ENCODE peak calls at places on chromosomes 7 and 10, in four cellular contexts. U is tibial artery, L is GM23338, V is brain microvascular endothelial cell. Y is an unnamed sample.

GRCh38 chr10:14487511-14487909 is 156.8 kb upstream of the FRMD4A start:
- DNase-seq in U (no peak), L (no peak), V (no peak), Y (no peak)

GRCh38 chr7:44382459-44383300 is 57.3 kb upstream of the CAMK2B start:
- DNase-seq in U (peak; percentile 63), L (no peak), V (no peak), Y (no peak)

GRCh38 chr10:96130326-96130758 is 245 bp downstream of the ZNF518A start:
- DNase-seq in U (peak; percentile 73), L (peak; percentile 95), V (peak; percentile 57), Y (no peak)

GRCh38 chr10:14456218-14456869 is 125.6 kb upstream of the FRMD4A start:
- DNase-seq in U (no peak), L (no peak), V (no peak), Y (no peak)

GRCh38 chr7:101386558-101387199 is 24.0 kb downstream of the COL26A1 start:
- DNase-seq in U (no peak), L (peak; percentile 79), V (no peak), Y (no peak)

GRCh38 chr7:128191136-128191844 is 49.8 kb upstream of the LEP start:
- DNase-seq in U (no peak), L (no peak), V (no peak), Y (no peak)

GRCh38 chr7:2638224-2638991 is 6.6 kb downstream of the TTYH3 start:
- DNase-seq in U (peak; percentile 91), L (no peak), V (peak; percentile 39), Y (no peak)

GRCh38 chr7:226281-226882 is 34.0 kb downstream of the FAM20C start:
- DNase-seq in U (no peak), L (no peak), V (peak; percentile 73), Y (no peak)

GRCh38 chr7:28955723-28956607 is 2.2 kb downstream of the TRIL start:
- DNase-seq in U (peak; percentile 72), L (peak; percentile 90), V (no peak), Y (peak; percentile 35)

GRCh38 chr7:148408307-148408706 is 182.3 kb upstream of the C7orf33 start:
- DNase-seq in U (no peak), L (no peak), V (no peak), Y (no peak)

GRCh38 chr7:105621617-105622016 is 40.3 kb upstream of the EFCAB10 start:
- DNase-seq in U (no peak), L (no peak), V (no peak), Y (no peak)

GRCh38 chr10:102299873-102300272 is 54.5 kb downstream of the GBF1 start:
- DNase-seq in U (no peak), L (no peak), V (peak; percentile 57), Y (no peak)

DNA sequence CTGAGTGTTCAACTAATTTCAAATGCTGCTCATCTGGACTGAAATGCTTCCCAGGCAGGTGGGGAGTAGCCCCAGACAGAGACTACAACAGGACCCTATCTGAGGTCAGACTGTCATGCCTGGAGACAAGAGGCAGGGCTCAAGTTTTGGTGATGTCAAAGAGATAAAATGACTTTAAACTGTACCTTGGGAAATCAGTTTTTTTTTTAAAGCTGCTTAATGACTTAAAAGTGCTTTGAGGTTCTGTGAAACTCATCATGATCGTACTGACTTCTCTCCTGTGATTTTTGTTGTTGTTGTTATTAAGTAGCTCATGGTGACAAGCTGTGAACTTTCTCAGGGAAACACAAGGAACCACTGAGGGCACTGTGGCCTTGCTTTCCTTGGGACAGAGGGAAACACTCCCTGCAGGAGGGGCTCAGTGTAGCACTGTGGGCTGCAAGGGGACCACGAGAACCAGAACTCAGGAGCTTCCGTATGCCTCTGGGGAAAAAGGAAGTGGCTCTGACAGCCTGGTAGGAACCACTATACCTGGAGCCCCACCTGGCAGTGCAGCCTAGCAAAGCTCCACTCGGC is 9.5 kb downstream of the HIPK2 start:
- DNase-seq in U (no peak), L (no peak), V (no peak), Y (no peak)
- H3K27ac ChIP-seq in U (no peak overlapping the region), L (no peak overlapping the region), V (no peak overlapping the region), Y (no peak overlapping the region)

GRCh38 chr7:6023974-6024435 is 7.2 kb upstream of the ANKRD61 start:
- DNase-seq in U (no peak), L (no peak), V (no peak), Y (no peak)

GRCh38 chr7:6027806-6028365 is 3.3 kb upstream of the ANKRD61 start:
- DNase-seq in U (peak; percentile 29), L (no peak), V (no peak), Y (no peak)

GRCh38 chr7:6028563-6028962 is 2.6 kb upstream of the ANKRD61 start:
- DNase-seq in U (no peak), L (no peak), V (no peak), Y (no peak)

GRCh38 chr7:6026917-6027316 is 4.3 kb upstream of the ANKRD61 start:
- DNase-seq in U (peak; percentile 55), L (no peak), V (no peak), Y (no peak)

DNA sequence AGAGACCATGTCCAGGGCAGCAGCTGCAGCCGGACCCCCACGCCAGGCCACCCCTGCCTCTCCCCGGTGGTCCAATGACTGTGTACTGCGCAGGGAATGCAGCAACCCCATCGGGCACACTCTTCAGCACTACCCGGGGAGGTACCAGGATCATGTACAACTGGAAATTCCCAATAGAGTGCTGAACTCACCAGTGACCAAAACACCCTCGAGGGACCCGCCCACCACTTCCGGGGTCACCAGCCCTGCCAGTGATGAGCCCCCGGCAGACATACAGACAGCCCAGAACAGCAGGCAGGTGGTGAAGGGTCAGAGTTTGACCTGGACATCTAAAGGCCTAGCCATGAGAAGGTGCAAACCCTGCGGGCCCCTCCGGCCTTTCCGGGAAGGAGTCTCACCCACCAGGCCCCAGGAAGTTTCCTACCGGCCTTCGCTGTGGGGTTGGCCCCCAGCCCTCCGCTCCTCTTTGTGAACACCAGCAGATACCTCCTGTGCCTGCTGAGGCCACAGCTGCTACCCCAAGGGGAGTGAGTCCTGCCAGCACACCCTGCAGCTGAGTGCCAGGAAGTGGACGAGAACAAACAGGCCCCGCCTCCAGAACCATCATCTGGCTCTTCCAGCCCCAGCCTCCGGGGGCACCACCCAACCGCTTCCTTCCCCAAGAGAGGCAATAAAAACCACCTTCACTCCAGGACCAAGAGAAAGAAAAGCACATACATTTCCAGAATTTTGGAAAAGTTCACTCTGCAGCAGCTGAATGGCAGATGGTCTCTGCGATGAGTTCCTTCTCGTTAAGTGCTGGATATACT is 5.0 kb upstream of the ANKRD61 start:
- DNase-seq in U (peak; percentile 72), L (peak; percentile 83), V (peak; percentile 27), Y (no peak)
- H3K27ac ChIP-seq in U (no peak overlapping the region), L (no peak overlapping the region), V (no peak overlapping the region), Y (peak overlapping the region; percentile 74)

DNA sequence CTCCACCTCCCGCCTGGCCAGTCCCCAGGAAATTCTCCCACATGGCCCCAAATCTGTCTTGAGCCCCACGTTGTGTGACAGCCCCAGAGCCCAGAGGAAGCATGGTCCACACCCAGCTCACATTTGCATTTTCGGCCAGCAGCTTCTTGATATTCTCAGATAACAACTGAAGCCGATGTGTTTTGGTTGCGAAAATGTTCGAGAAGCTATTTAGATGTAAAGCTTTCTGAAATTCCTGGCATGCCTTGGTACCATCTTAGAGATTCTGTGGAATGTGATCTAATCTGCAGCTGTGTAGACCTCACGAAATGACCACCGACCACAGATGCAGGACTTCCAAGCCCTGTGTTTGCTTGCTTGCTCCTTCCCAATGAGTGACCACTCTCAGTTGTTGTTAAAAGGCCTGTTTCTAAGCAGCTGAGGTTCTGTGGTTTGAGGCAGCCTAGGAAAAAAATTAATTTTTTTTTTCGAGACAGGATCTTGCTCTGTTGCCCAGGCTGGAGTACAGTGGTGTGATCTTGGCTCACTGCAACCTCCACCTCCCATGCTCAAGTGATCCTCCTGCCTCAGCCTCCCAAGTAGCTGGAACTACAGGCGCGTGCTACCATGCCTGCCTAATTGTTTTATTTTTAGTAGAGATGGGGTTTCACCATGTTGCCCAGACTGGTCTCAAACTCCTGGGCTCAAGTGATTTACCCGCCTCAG is 8.8 kb downstream of the SLC4A2 start:
- DNase-seq in U (no peak), L (peak; percentile 88), V (peak; percentile 79), Y (no peak)
- H3K27ac ChIP-seq in U (no peak overlapping the region), L (peak overlapping the region; percentile 87), V (peak overlapping the region; percentile 51), Y (no peak overlapping the region)

GRCh38 chr10:71423268-71423667 is 26.5 kb downstream of the CDH23 start:
- DNase-seq in U (no peak), L (no peak), V (no peak), Y (no peak)

GRCh38 chr10:71423936-71424335 is 27.2 kb downstream of the CDH23 start:
- DNase-seq in U (no peak), L (no peak), V (no peak), Y (no peak)

GRCh38 chr10:71427246-71427645 is 30.5 kb downstream of the CDH23 start:
- DNase-seq in U (no peak), L (no peak), V (no peak), Y (no peak)

GRCh38 chr10:71424496-71425194 is 27.9 kb downstream of the CDH23 start:
- DNase-seq in U (no peak), L (no peak), V (no peak), Y (no peak)

GRCh38 chr10:71426058-71426605 is 29.4 kb downstream of the CDH23 start:
- DNase-seq in U (no peak), L (no peak), V (no peak), Y (no peak)
- H3K27ac ChIP-seq in U (no peak overlapping the region), L (no peak overlapping the region), V (no peak overlapping the region), Y (no peak overlapping the region)

GRCh38 chr7:31084226-31084625 is 32.1 kb downstream of the ADCYAP1R1 start:
- DNase-seq in U (no peak), L (no peak), V (no peak), Y (no peak)

GRCh38 chr7:31080112-31080511 is 28.0 kb downstream of the ADCYAP1R1 start:
- DNase-seq in U (no peak), L (no peak), V (no peak), Y (no peak)

GRCh38 chr7:31083205-31083801 is 31.2 kb downstream of the ADCYAP1R1 start:
- DNase-seq in U (no peak), L (no peak), V (no peak), Y (no peak)

GRCh38 chr7:31082450-31082849 is 30.3 kb downstream of the ADCYAP1R1 start:
- DNase-seq in U (no peak), L (no peak), V (no peak), Y (no peak)

GRCh38 chr7:31082017-31082416 is 29.9 kb downstream of the ADCYAP1R1 start:
- DNase-seq in U (no peak), L (no peak), V (no peak), Y (no peak)
- H3K27ac ChIP-seq in U (no peak overlapping the region), L (no peak overlapping the region), V (no peak overlapping the region), Y (no peak overlapping the region)

DNA sequence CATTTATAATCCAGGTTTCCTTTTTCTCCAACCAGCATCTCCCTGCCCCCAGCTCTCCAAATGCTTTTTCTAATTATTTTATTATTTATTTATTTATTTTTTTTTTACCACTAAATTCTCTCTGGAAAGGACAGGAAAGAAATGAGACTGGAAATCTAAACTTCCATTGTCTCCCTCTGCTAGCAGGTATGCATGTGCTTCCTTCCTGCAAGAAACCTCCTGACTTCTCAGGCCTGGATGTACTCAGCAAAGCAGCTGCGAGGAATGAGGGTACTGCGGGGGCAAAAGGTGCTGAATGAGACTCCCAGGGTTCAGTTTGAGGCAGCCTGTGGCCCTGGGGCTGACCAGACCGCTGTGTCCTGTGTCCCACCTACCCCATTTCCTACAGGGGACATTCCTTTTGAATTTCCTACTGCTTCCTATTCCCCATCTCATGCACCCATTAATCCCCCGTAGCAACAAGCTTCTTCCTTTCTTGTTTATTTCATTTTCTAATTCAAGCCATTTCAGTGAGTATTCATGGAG is 324.6 kb upstream of the IGFBP3 start:
- DNase-seq in U (no peak), L (peak; percentile 22), V (no peak), Y (no peak)
- H3K27ac ChIP-seq in U (no peak overlapping the region), L (no peak overlapping the region), V (no peak overlapping the region), Y (no peak overlapping the region)